ENCODE peak calls at places on chromosomes 6 and 20, in ten cellular contexts. P is lower leg skin, O is sigmoid colon, E is H54, U is HCT116, F is upper lobe of left lung, J is adrenal gland, D is gastrocnemius medialis, Q is suprapubic skin, S is HepG2. T is an unnamed sample.

GRCh38 chr6:168988801-168989200 is 264.8 kb downstream of the THBS2 start:
- DNase-seq in P (peak; percentile 53), O (peak; percentile 85), E (no peak), U (no peak), F (no peak), J (peak; percentile 30), D (no peak), Q (no peak), S (no peak), T (no peak)

GRCh38 chr6:159117541-159117940 is 51.7 kb upstream of the FNDC1 start:
- DNase-seq in P (no peak), O (no peak), E (no peak), U (no peak), F (no peak), J (peak; percentile 52), D (no peak), Q (no peak), S (no peak), T (no peak)

GRCh38 chr20:2942439-2942838 is 69.2 kb downstream of the PTPRA start:
- DNase-seq in P (no peak), O (no peak), E (no peak), U (no peak), F (no peak), J (no peak), D (no peak), Q (no peak), S (no peak), T (no peak)

GRCh38 chr20:31565699-31566331 is 39.3 kb upstream of the ID1 start:
- DNase-seq in P (no peak), O (no peak), E (no peak), U (no peak), F (no peak), J (no peak), D (no peak), Q (no peak), S (no peak), T (no peak)

GRCh38 chr6:87791982-87792381 is 89.9 kb upstream of the AKIRIN2 start:
- DNase-seq in P (no peak), O (no peak), E (no peak), U (no peak), F (no peak), J (no peak), D (no peak), Q (no peak), S (no peak), T (no peak)

GRCh38 chr6:105184921-105185320 is 5.1 kb upstream of the POPDC3 start:
- DNase-seq in P (no peak), O (no peak), E (no peak), U (no peak), F (no peak), J (no peak), D (no peak), Q (no peak), S (no peak), T (no peak)

GRCh38 chr6:155309150-155309549 is 5.1 kb downstream of the TFB1M start:
- DNase-seq in P (no peak), O (no peak), E (no peak), U (no peak), F (no peak), J (no peak), D (no peak), Q (no peak), S (peak; percentile 44), T (no peak)

GRCh38 chr20:38209054-38209675 is 44.1 kb upstream of the TGM2 start:
- DNase-seq in P (no peak), O (peak; percentile 60), E (no peak), U (no peak), F (no peak), J (no peak), D (no peak), Q (no peak), S (no peak), T (no peak)

GRCh38 chr6:27237089-27237723 is 10.3 kb upstream of the PRSS16 start:
- DNase-seq in P (no peak), O (no peak), E (peak; percentile 33), U (peak; percentile 67), F (no peak), J (no peak), D (no peak), Q (no peak), S (peak; percentile 27), T (peak; percentile 82)

GRCh38 chr20:52959125-52959524 is 13.0 kb upstream of the TSHZ2 start:
- DNase-seq in P (no peak), O (no peak), E (no peak), U (no peak), F (no peak), J (peak; percentile 37), D (no peak), Q (no peak), S (peak; percentile 42), T (no peak)

GRCh38 chr20:61459705-61460104 is 207.6 kb downstream of the CDH4 start:
- DNase-seq in P (no peak), O (no peak), E (no peak), U (no peak), F (no peak), J (no peak), D (no peak), Q (peak; percentile 57), S (no peak), T (no peak)

GRCh38 chr20:44309763-44310663 is 989 bp downstream of the FITM2 start:
- DNase-seq in P (peak; percentile 25), O (no peak), E (peak; percentile 47), U (no peak), F (peak; percentile 46), J (peak; percentile 58), D (peak; percentile 46), Q (peak; percentile 72), S (no peak), T (peak; percentile 66)

GRCh38 chr6:5481024-5481423 is 219.7 kb downstream of the FARS2 start:
- DNase-seq in P (no peak), O (no peak), E (no peak), U (no peak), F (no peak), J (no peak), D (no peak), Q (no peak), S (no peak), T (no peak)

GRCh38 chr20:53162251-53162835 is 190.2 kb downstream of the TSHZ2 start:
- DNase-seq in P (peak; percentile 29), O (peak; percentile 74), E (peak; percentile 60), U (peak; percentile 42), F (no peak), J (peak; percentile 62), D (peak; percentile 21), Q (no peak), S (no peak), T (peak; percentile 8)

GRCh38 chr20:34316191-34316814 is 13.1 kb upstream of the AHCY start:
- DNase-seq in P (no peak), O (no peak), E (peak; percentile 70), U (peak; percentile 33), F (no peak), J (no peak), D (no peak), Q (no peak), S (no peak), T (no peak)

GRCh38 chr6:66866801-66867200 is 1159.8 kb upstream of the EYS start:
- DNase-seq in P (no peak), O (no peak), E (no peak), U (no peak), F (no peak), J (no peak), D (no peak), Q (no peak), S (no peak), T (no peak)

GRCh38 chr6:43355862-43356590 is 13.4 kb downstream of the ZNF318 start:
- DNase-seq in P (no peak), O (no peak), E (no peak), U (no peak), F (no peak), J (no peak), D (no peak), Q (no peak), S (peak; percentile 64), T (peak; percentile 10)

GRCh38 chr20:36167826-36168634 is 13.5 kb downstream of the EPB41L1 start:
- DNase-seq in P (no peak), O (no peak), E (peak; percentile 86), U (peak; percentile 8), F (no peak), J (peak; percentile 75), D (no peak), Q (no peak), S (no peak), T (no peak)

GRCh38 chr6:163815796-163816195 is 401.3 kb downstream of the QKI start:
- DNase-seq in P (no peak), O (no peak), E (no peak), U (no peak), F (no peak), J (no peak), D (no peak), Q (no peak), S (no peak), T (no peak)
- TF ChIP-seq POLR2A in P (no peak), O (no peak), E (no peak), U (no peak), F (no peak), J (no peak), D (no peak), Q (no peak), S (no peak), T (no peak)

GRCh38 chr6:34425132-34425497 is 754 bp downstream of the RPS10 start:
- DNase-seq in P (no peak), O (no peak), E (no peak), U (no peak), F (no peak), J (no peak), D (no peak), Q (no peak), S (no peak), T (peak; percentile 67)

GRCh38 chr6:34423254-34423653 is 2.6 kb downstream of the RPS10 start:
- DNase-seq in P (no peak), O (no peak), E (no peak), U (no peak), F (no peak), J (no peak), D (no peak), Q (no peak), S (no peak), T (no peak)

GRCh38 chr6:34424200-34425131 is 1.4 kb downstream of the RPS10 start:
- DNase-seq in P (no peak), O (no peak), E (no peak), U (no peak), F (no peak), J (no peak), D (no peak), Q (no peak), S (no peak), T (no peak)

GRCh38 chr6:34425498-34426410 is at the start of gene RPS10:
- DNase-seq in P (peak; percentile 86), O (peak; percentile 97), E (peak; percentile 87), U (peak; percentile 88), F (peak; percentile 97), J (peak; percentile 94), D (peak; percentile 92), Q (peak; percentile 95), S (peak; percentile 90), T (peak; percentile 96)
- TF ChIP-seq POLR2A in P (no peak), O (peak; percentile 73), E (peak; percentile 83), U (peak; percentile 79), F (no peak), J (peak; percentile 89), D (peak; percentile 87), Q (peak; percentile 73), S (peak; percentile 98), T (peak; percentile 89)

GRCh38 chr6:145026267-145026679 is 709.0 kb downstream of the EPM2A start:
- DNase-seq in P (no peak), O (no peak), E (no peak), U (no peak), F (no peak), J (no peak), D (no peak), Q (no peak), S (peak; percentile 94), T (no peak)
- TF ChIP-seq POLR2A in P (no peak), O (no peak), E (no peak), U (no peak), F (no peak), J (no peak), D (no peak), Q (no peak), S (no peak), T (no peak)

GRCh38 chr6:31948753-31949413 is 3.0 kb downstream of the CFB start:
- DNase-seq in P (no peak), O (no peak), E (peak; percentile 46), U (no peak), F (no peak), J (no peak), D (no peak), Q (no peak), S (no peak), T (peak; percentile 71)
- TF ChIP-seq POLR2A in P (no peak), O (no peak), E (no peak), U (no peak), F (no peak), J (no peak), D (no peak), Q (no peak), S (no peak), T (no peak)

T was measured in erythroblast.